ENCODE peak calls at places on chromosomes 12 and 14, in seven cellular contexts. One of them, this sample, is unnamed.

GRCh38 chr12:64034901-64035576 is 187.1 kb downstream of the KICS2 start:
- DNase-seq in activated T-helper 1 cell treated with anti-CD3 and anti-CD28 coated beads, Interleukin-2, amount 50 U/mL, for 16 hours: no peak
- DNase-seq in C1 segment of cervical spinal cord: no peak
- DNase-seq in A549: no peak
- DNase-seq in GM06990: no peak
- DNase-seq in NCI-H226: no peak
- DNase-seq in RPMI8226: no peak
- DNase-seq in this sample: peak

GRCh38 chr12:102961488-102961801 is 4.0 kb downstream of the ASCL1 start:
- DNase-seq in activated T-helper 1 cell treated with anti-CD3 and anti-CD28 coated beads, Interleukin-2, amount 50 U/mL, for 16 hours: no peak
- DNase-seq in C1 segment of cervical spinal cord: no peak
- DNase-seq in A549: no peak
- DNase-seq in GM06990: no peak
- DNase-seq in NCI-H226: no peak
- DNase-seq in RPMI8226: no peak
- DNase-seq in this sample: no peak

GRCh38 chr12:121843236-121843982 is 15.2 kb downstream of the HPD start:
- DNase-seq in activated T-helper 1 cell treated with anti-CD3 and anti-CD28 coated beads, Interleukin-2, amount 50 U/mL, for 16 hours: no peak
- DNase-seq in C1 segment of cervical spinal cord: no peak
- DNase-seq in A549: no peak
- DNase-seq in GM06990: no peak
- DNase-seq in NCI-H226: no peak
- DNase-seq in RPMI8226: no peak
- DNase-seq in this sample: no peak

GRCh38 chr12:53501615-53502181 is 615 bp downstream of the TARBP2 start:
- DNase-seq in activated T-helper 1 cell treated with anti-CD3 and anti-CD28 coated beads, Interleukin-2, amount 50 U/mL, for 16 hours: no peak
- DNase-seq in C1 segment of cervical spinal cord: no peak
- DNase-seq in A549: no peak
- DNase-seq in GM06990: no peak
- DNase-seq in NCI-H226: no peak
- DNase-seq in RPMI8226: no peak
- DNase-seq in this sample: no peak

GRCh38 chr12:109729837-109730200 is 16.2 kb downstream of the FAM222A start:
- DNase-seq in activated T-helper 1 cell treated with anti-CD3 and anti-CD28 coated beads, Interleukin-2, amount 50 U/mL, for 16 hours: no peak
- DNase-seq in C1 segment of cervical spinal cord: no peak
- DNase-seq in A549: no peak
- DNase-seq in GM06990: no peak
- DNase-seq in NCI-H226: no peak
- DNase-seq in RPMI8226: no peak
- DNase-seq in this sample: no peak

GRCh38 chr12:73841963-73842362 is 695.7 kb upstream of the ATXN7L3B start:
- DNase-seq in activated T-helper 1 cell treated with anti-CD3 and anti-CD28 coated beads, Interleukin-2, amount 50 U/mL, for 16 hours: no peak
- DNase-seq in C1 segment of cervical spinal cord: no peak
- DNase-seq in A549: no peak
- DNase-seq in GM06990: no peak
- DNase-seq in NCI-H226: no peak
- DNase-seq in RPMI8226: no peak
- DNase-seq in this sample: no peak

GRCh38 chr14:99327458-99328250 is 55.7 kb upstream of the BCL11B start:
- DNase-seq in activated T-helper 1 cell treated with anti-CD3 and anti-CD28 coated beads, Interleukin-2, amount 50 U/mL, for 16 hours: no peak
- DNase-seq in C1 segment of cervical spinal cord: no peak
- DNase-seq in A549: no peak
- DNase-seq in GM06990: no peak
- DNase-seq in NCI-H226: no peak
- DNase-seq in RPMI8226: no peak
- DNase-seq in this sample: no peak

GRCh38 chr14:52117433-52117832 is 48.6 kb upstream of the NID2 start:
- DNase-seq in activated T-helper 1 cell treated with anti-CD3 and anti-CD28 coated beads, Interleukin-2, amount 50 U/mL, for 16 hours: no peak
- DNase-seq in C1 segment of cervical spinal cord: no peak
- DNase-seq in A549: no peak
- DNase-seq in GM06990: no peak
- DNase-seq in NCI-H226: no peak
- DNase-seq in RPMI8226: no peak
- DNase-seq in this sample: no peak

GRCh38 chr14:91230363-91231035 is 14.0 kb downstream of the GPR68 start:
- DNase-seq in activated T-helper 1 cell treated with anti-CD3 and anti-CD28 coated beads, Interleukin-2, amount 50 U/mL, for 16 hours: no peak
- DNase-seq in C1 segment of cervical spinal cord: no peak
- DNase-seq in A549: no peak
- DNase-seq in GM06990: no peak
- DNase-seq in NCI-H226: no peak
- DNase-seq in RPMI8226: no peak
- DNase-seq in this sample: no peak

GRCh38 chr14:39704581-39704980 is 272.3 kb upstream of the FBXO33 start:
- DNase-seq in activated T-helper 1 cell treated with anti-CD3 and anti-CD28 coated beads, Interleukin-2, amount 50 U/mL, for 16 hours: no peak
- DNase-seq in C1 segment of cervical spinal cord: no peak
- DNase-seq in A549: no peak
- DNase-seq in GM06990: no peak
- DNase-seq in NCI-H226: no peak
- DNase-seq in RPMI8226: no peak
- DNase-seq in this sample: no peak

GRCh38 chr12:27515671-27516070 is 8.3 kb upstream of the PPFIBP1 start:
- DNase-seq in activated T-helper 1 cell treated with anti-CD3 and anti-CD28 coated beads, Interleukin-2, amount 50 U/mL, for 16 hours: no peak
- DNase-seq in C1 segment of cervical spinal cord: no peak
- DNase-seq in A549: no peak
- DNase-seq in GM06990: no peak
- DNase-seq in NCI-H226: no peak
- DNase-seq in RPMI8226: no peak
- DNase-seq in this sample: no peak

GRCh38 chr12:24172773-24173447 is 223.4 kb upstream of the SOX5 start:
- DNase-seq in activated T-helper 1 cell treated with anti-CD3 and anti-CD28 coated beads, Interleukin-2, amount 50 U/mL, for 16 hours: no peak
- DNase-seq in C1 segment of cervical spinal cord: no peak
- DNase-seq in A549: no peak
- DNase-seq in GM06990: no peak
- DNase-seq in NCI-H226: no peak
- DNase-seq in RPMI8226: no peak
- DNase-seq in this sample: no peak

GRCh38 chr12:11718768-11719253 is 69.3 kb downstream of the ETV6 start:
- DNase-seq in activated T-helper 1 cell treated with anti-CD3 and anti-CD28 coated beads, Interleukin-2, amount 50 U/mL, for 16 hours: no peak
- DNase-seq in C1 segment of cervical spinal cord: no peak
- DNase-seq in A549: no peak
- DNase-seq in GM06990: no peak
- DNase-seq in NCI-H226: peak
- DNase-seq in RPMI8226: no peak
- DNase-seq in this sample: no peak

GRCh38 chr12:94766397-94766796 is 116.0 kb upstream of the TMCC3 start:
- DNase-seq in activated T-helper 1 cell treated with anti-CD3 and anti-CD28 coated beads, Interleukin-2, amount 50 U/mL, for 16 hours: no peak
- DNase-seq in C1 segment of cervical spinal cord: no peak
- DNase-seq in A549: no peak
- DNase-seq in GM06990: no peak
- DNase-seq in NCI-H226: no peak
- DNase-seq in RPMI8226: no peak
- DNase-seq in this sample: no peak

GRCh38 chr12:3253682-3254275 is 176.6 kb downstream of the TSPAN9 start:
- DNase-seq in activated T-helper 1 cell treated with anti-CD3 and anti-CD28 coated beads, Interleukin-2, amount 50 U/mL, for 16 hours: no peak
- DNase-seq in C1 segment of cervical spinal cord: no peak
- DNase-seq in A549: no peak
- DNase-seq in GM06990: no peak
- DNase-seq in NCI-H226: no peak
- DNase-seq in RPMI8226: no peak
- DNase-seq in this sample: no peak

GRCh38 chr14:101001311-101002069 is 98.0 kb upstream of the RTL1 start:
- DNase-seq in activated T-helper 1 cell treated with anti-CD3 and anti-CD28 coated beads, Interleukin-2, amount 50 U/mL, for 16 hours: no peak
- DNase-seq in C1 segment of cervical spinal cord: no peak
- DNase-seq in A549: no peak
- DNase-seq in GM06990: no peak
- DNase-seq in NCI-H226: no peak
- DNase-seq in RPMI8226: no peak
- DNase-seq in this sample: no peak

GRCh38 chr14:64388533-64389243 is 535 bp downstream of the MTHFD1 start:
- DNase-seq in activated T-helper 1 cell treated with anti-CD3 and anti-CD28 coated beads, Interleukin-2, amount 50 U/mL, for 16 hours: peak
- DNase-seq in C1 segment of cervical spinal cord: no peak
- DNase-seq in A549: no peak
- DNase-seq in GM06990: no peak
- DNase-seq in NCI-H226: no peak
- DNase-seq in RPMI8226: peak
- DNase-seq in this sample: peak

GRCh38 chr12:42982828-42983227 is 393.3 kb upstream of the PRICKLE1 start:
- DNase-seq in activated T-helper 1 cell treated with anti-CD3 and anti-CD28 coated beads, Interleukin-2, amount 50 U/mL, for 16 hours: no peak
- DNase-seq in C1 segment of cervical spinal cord: no peak
- DNase-seq in A549: no peak
- DNase-seq in GM06990: no peak
- DNase-seq in NCI-H226: no peak
- DNase-seq in RPMI8226: no peak
- DNase-seq in this sample: no peak

GRCh38 chr12:112121780-112122565 is 3.4 kb upstream of the TRAFD1 start:
- DNase-seq in activated T-helper 1 cell treated with anti-CD3 and anti-CD28 coated beads, Interleukin-2, amount 50 U/mL, for 16 hours: no peak
- DNase-seq in C1 segment of cervical spinal cord: no peak
- DNase-seq in A549: peak
- DNase-seq in GM06990: no peak
- DNase-seq in NCI-H226: peak
- DNase-seq in RPMI8226: no peak
- DNase-seq in this sample: no peak

GRCh38 chr14:23494223-23494622 is 24.7 kb downstream of the NGDN start:
- DNase-seq in activated T-helper 1 cell treated with anti-CD3 and anti-CD28 coated beads, Interleukin-2, amount 50 U/mL, for 16 hours: no peak
- DNase-seq in C1 segment of cervical spinal cord: no peak
- DNase-seq in A549: no peak
- DNase-seq in GM06990: no peak
- DNase-seq in NCI-H226: peak
- DNase-seq in RPMI8226: no peak
- DNase-seq in this sample: peak

GRCh38 chr12:118357327-118358007 is 15.2 kb downstream of the TAOK3 start:
- DNase-seq in activated T-helper 1 cell treated with anti-CD3 and anti-CD28 coated beads, Interleukin-2, amount 50 U/mL, for 16 hours: peak
- DNase-seq in C1 segment of cervical spinal cord: no peak
- DNase-seq in A549: peak
- DNase-seq in GM06990: peak
- DNase-seq in NCI-H226: peak
- DNase-seq in RPMI8226: peak
- DNase-seq in this sample: no peak

GRCh38 chr14:39726563-39726962 is 294.3 kb upstream of the FBXO33 start:
- DNase-seq in activated T-helper 1 cell treated with anti-CD3 and anti-CD28 coated beads, Interleukin-2, amount 50 U/mL, for 16 hours: no peak
- DNase-seq in C1 segment of cervical spinal cord: no peak
- DNase-seq in A549: no peak
- DNase-seq in GM06990: no peak
- DNase-seq in NCI-H226: no peak
- DNase-seq in RPMI8226: no peak
- DNase-seq in this sample: no peak

GRCh38 chr12:47946413-47947107 is 16.8 kb upstream of the TMEM106C start:
- DNase-seq in activated T-helper 1 cell treated with anti-CD3 and anti-CD28 coated beads, Interleukin-2, amount 50 U/mL, for 16 hours: no peak
- DNase-seq in C1 segment of cervical spinal cord: no peak
- DNase-seq in A549: no peak
- DNase-seq in GM06990: no peak
- DNase-seq in NCI-H226: peak
- DNase-seq in RPMI8226: no peak
- DNase-seq in this sample: no peak

GRCh38 chr12:114913871-114914801 is 230.2 kb upstream of the TBX3 start:
- DNase-seq in activated T-helper 1 cell treated with anti-CD3 and anti-CD28 coated beads, Interleukin-2, amount 50 U/mL, for 16 hours: no peak
- DNase-seq in C1 segment of cervical spinal cord: no peak
- DNase-seq in A549: peak
- DNase-seq in GM06990: no peak
- DNase-seq in NCI-H226: no peak
- DNase-seq in RPMI8226: no peak
- DNase-seq in this sample: no peak

GRCh38 chr14:29454026-29454693 is 473.5 kb downstream of the PRKD1 start:
- DNase-seq in activated T-helper 1 cell treated with anti-CD3 and anti-CD28 coated beads, Interleukin-2, amount 50 U/mL, for 16 hours: no peak
- DNase-seq in C1 segment of cervical spinal cord: no peak
- DNase-seq in A549: no peak
- DNase-seq in GM06990: no peak
- DNase-seq in NCI-H226: no peak
- DNase-seq in RPMI8226: no peak
- DNase-seq in this sample: no peak

GRCh38 chr12:68905731-68906130 is 27.2 kb downstream of the CPM start:
- DNase-seq in activated T-helper 1 cell treated with anti-CD3 and anti-CD28 coated beads, Interleukin-2, amount 50 U/mL, for 16 hours: no peak
- DNase-seq in C1 segment of cervical spinal cord: no peak
- DNase-seq in A549: no peak
- DNase-seq in GM06990: no peak
- DNase-seq in NCI-H226: no peak
- DNase-seq in RPMI8226: no peak
- DNase-seq in this sample: no peak

GRCh38 chr12:124241776-124242528 is 52.9 kb upstream of the RFLNA start:
- DNase-seq in activated T-helper 1 cell treated with anti-CD3 and anti-CD28 coated beads, Interleukin-2, amount 50 U/mL, for 16 hours: no peak
- DNase-seq in C1 segment of cervical spinal cord: no peak
- DNase-seq in A549: no peak
- DNase-seq in GM06990: no peak
- DNase-seq in NCI-H226: no peak
- DNase-seq in RPMI8226: no peak
- DNase-seq in this sample: no peak

GRCh38 chr12:48822139-48822538 is 3.8 kb downstream of the CACNB3 start:
- DNase-seq in activated T-helper 1 cell treated with anti-CD3 and anti-CD28 coated beads, Interleukin-2, amount 50 U/mL, for 16 hours: no peak
- DNase-seq in C1 segment of cervical spinal cord: no peak
- DNase-seq in A549: no peak
- DNase-seq in GM06990: no peak
- DNase-seq in NCI-H226: no peak
- DNase-seq in RPMI8226: no peak
- DNase-seq in this sample: no peak

GRCh38 chr12:67981236-67982164 is 7.7 kb upstream of the IFNG-AS1 start:
- DNase-seq in activated T-helper 1 cell treated with anti-CD3 and anti-CD28 coated beads, Interleukin-2, amount 50 U/mL, for 16 hours: no peak
- DNase-seq in C1 segment of cervical spinal cord: no peak
- DNase-seq in A549: peak
- DNase-seq in GM06990: no peak
- DNase-seq in NCI-H226: peak
- DNase-seq in RPMI8226: no peak
- DNase-seq in this sample: no peak

GRCh38 chr12:52280796-52281560 is 6.5 kb downstream of the KRT86 start:
- DNase-seq in activated T-helper 1 cell treated with anti-CD3 and anti-CD28 coated beads, Interleukin-2, amount 50 U/mL, for 16 hours: no peak
- DNase-seq in C1 segment of cervical spinal cord: no peak
- DNase-seq in A549: peak
- DNase-seq in GM06990: no peak
- DNase-seq in NCI-H226: peak
- DNase-seq in RPMI8226: no peak
- DNase-seq in this sample: peak

GRCh38 chr12:74646831-74647230 is 109.2 kb downstream of the ATXN7L3B start:
- DNase-seq in activated T-helper 1 cell treated with anti-CD3 and anti-CD28 coated beads, Interleukin-2, amount 50 U/mL, for 16 hours: no peak
- DNase-seq in C1 segment of cervical spinal cord: no peak
- DNase-seq in A549: no peak
- DNase-seq in GM06990: no peak
- DNase-seq in NCI-H226: no peak
- DNase-seq in RPMI8226: no peak
- DNase-seq in this sample: no peak

This sample was measured in HepG2.